ENCODE peak calls at places on chromosomes 12 and 14, in five cellular contexts. G is upper lobe of right lung, B is prostate gland, K is suprapubic skin, O is adrenal gland. U is an unnamed sample. For H3K36me3, the result is how much of the 10 kb centered on the place peaks cover.

GRCh38 chr12:54988402-54989054 is 4.0 kb upstream of the TESPA1 start:
- DNase-seq in G (peak), B (peak), K (no peak), O (peak), U (peak)

GRCh38 chr14:104979758-104980591 is 1.8 kb upstream of the AHNAK2 start:
- DNase-seq in G (peak), B (peak), K (peak), O (peak), U (no peak)

GRCh38 chr14:100215330-100215885 is 23.5 kb upstream of the YY1 start:
- DNase-seq in G (no peak), B (no peak), K (no peak), O (no peak), U (no peak)

GRCh38 chr12:56995201-56995929 is 11.0 kb downstream of the ZBTB39 start:
- DNase-seq in G (no peak), B (no peak), K (no peak), O (no peak), U (no peak)

GRCh38 chr12:121490401-121491257 is 90.2 kb downstream of the KDM2B start:
- DNase-seq in G (no peak), B (no peak), K (no peak), O (no peak), U (no peak)

GRCh38 chr12:79151956-79152355 is 287.4 kb downstream of the SYT1 start:
- DNase-seq in G (no peak), B (no peak), K (no peak), O (no peak), U (no peak)

GRCh38 chr14:98177551-98177950 is 1094.4 kb downstream of the BCL11B start:
- DNase-seq in G (no peak), B (no peak), K (no peak), O (no peak), U (no peak)

GRCh38 chr12:124867389-124867930 is 3.8 kb upstream of the SCARB1 start:
- DNase-seq in G (no peak), B (no peak), K (no peak), O (peak), U (no peak)

GRCh38 chr12:113486722-113487121 is 15.1 kb upstream of the LHX5 start:
- DNase-seq in G (no peak), B (no peak), K (no peak), O (no peak), U (no peak)

GRCh38 chr14:77707355-77707723 is 484 bp downstream of the ALKBH1 start:
- DNase-seq in G (no peak), B (peak), K (no peak), O (peak), U (no peak)

GRCh38 chr14:68608235-68608962 is 184.5 kb downstream of the ZFP36L1 start:
- DNase-seq in G (peak), B (no peak), K (no peak), O (peak), U (peak)

GRCh38 chr12:46218509-46219095 is 50.2 kb downstream of the SLC38A1 start:
- DNase-seq in G (no peak), B (no peak), K (no peak), O (no peak), U (no peak)

GRCh38 chr12:52649066-52649465 is 2.9 kb downstream of the KRT2 start:
- DNase-seq in G (no peak), B (no peak), K (no peak), O (no peak), U (no peak)

GRCh38 chr12:94429633-94430032 is 30.0 kb downstream of the CEP83 start:
- DNase-seq in G (no peak), B (no peak), K (no peak), O (no peak), U (no peak)

GRCh38 chr12:25384038-25384953 is 133.6 kb upstream of the KRAS start:
- DNase-seq in G (no peak), B (no peak), K (no peak), O (peak), U (no peak)

GRCh38 chr14:104928391-104929133 is 3.9 kb downstream of the PLD4 start:
- DNase-seq in G (no peak), B (no peak), K (no peak), O (no peak), U (peak)

GRCh38 chr12:132620893-132621656 is 2.5 kb downstream of the P2RX2 start:
- DNase-seq in G (no peak), B (no peak), K (no peak), O (no peak), U (no peak)

GRCh38 chr14:74941676-74942097 is 13.7 kb downstream of the PGF start:
- DNase-seq in G (peak), B (no peak), K (no peak), O (peak), U (peak)

GRCh38 chr12:129337413-129337812 is 484.1 kb downstream of the GLT1D1 start:
- DNase-seq in G (no peak), B (no peak), K (no peak), O (no peak), U (no peak)

GRCh38 chr12:56338643-56339422 is at the start of gene IL23A:
- DNase-seq in G (no peak), B (no peak), K (no peak), O (no peak), U (no peak)

GRCh38 chr12:117012189-117012805 is 86.9 kb downstream of the TESC start:
- DNase-seq in G (no peak), B (no peak), K (no peak), O (no peak), U (no peak)

GRCh38 chr14:42429401-42429800 is 822.7 kb downstream of the LRFN5 start:
- DNase-seq in G (no peak), B (no peak), K (no peak), O (no peak), U (no peak)

GRCh38 chr12:89203144-89203543 is 149.2 kb downstream of the DUSP6 start:
- DNase-seq in G (no peak), B (no peak), K (no peak), O (no peak), U (no peak)

GRCh38 chr14:21902561-21903199 is 229.1 kb upstream of the OR4E1 start:
- DNase-seq in G (no peak), B (no peak), K (no peak), O (no peak), U (no peak)

GRCh38 chr12:46389130-46389616 is 16.6 kb upstream of the SLC38A2 start:
- DNase-seq in G (no peak), B (no peak), K (no peak), O (no peak), U (no peak)

GRCh38 chr12:43789941-43790340 is 16.2 kb downstream of the TWF1 start:
- DNase-seq in G (no peak), B (no peak), K (no peak), O (no peak), U (no peak)

GRCh38 chr12:132239796-132240668 is 89.4 kb downstream of the GALNT9 start:
- DNase-seq in G (no peak), B (no peak), K (no peak), O (no peak), U (peak)

GRCh38 chr14:22291406-22291805 is 297.6 kb downstream of the DAD1 start:
- DNase-seq in G (no peak), B (no peak), K (no peak), O (no peak), U (no peak)

GRCh38 chr14:59331217-59331616 is 134.0 kb downstream of the GPR135 start:
- DNase-seq in G (no peak), B (no peak), K (no peak), O (no peak), U (no peak)

GRCh38 chr12:91478500-91478899 is 295.9 kb upstream of the DCN start:
- DNase-seq in G (no peak), B (no peak), K (no peak), O (no peak), U (no peak)

GRCh38 chr12:91637789-91638624 is 455.4 kb upstream of the DCN start:
- DNase-seq in G (no peak), B (no peak), K (no peak), O (no peak), U (no peak)

GRCh38 chr12:54749191-54749818 is 101.1 kb upstream of the DCD start:
- DNase-seq in G (no peak), B (peak), K (no peak), O (peak), U (no peak)

GRCh38 chr14:21299562-21300130 is 19.8 kb downstream of the RPGRIP1 start:
- DNase-seq in G (no peak), B (no peak), K (no peak), O (no peak), U (no peak)

GRCh38 chr12:77796775-77797174 is 33.9 kb upstream of the NAV3 start:
- DNase-seq in G (no peak), B (no peak), K (no peak), O (no peak), U (no peak)

GRCh38 chr12:21526053-21526452 is at the start of gene SPX:
- DNase-seq in G (no peak), B (no peak), K (no peak), O (no peak), U (no peak)

GRCh38 chr12:120688527-120689071 is 1.6 kb downstream of the MLEC start:
- DNase-seq in G (no peak), B (no peak), K (no peak), O (no peak), U (no peak)

GRCh38 chr14:34906287-34906686 is 31.1 kb upstream of the BAZ1A start:
- DNase-seq in G (no peak), B (peak), K (no peak), O (no peak), U (no peak)

GRCh38 chr14:54577494-54577893 is 10.6 kb downstream of the SAMD4A start:
- DNase-seq in G (no peak), B (no peak), K (no peak), O (no peak), U (no peak)
- H3K36me3 ChIP-seq in G (under half), B (under half), K (under half), O (under half), U (under half)

DNA sequence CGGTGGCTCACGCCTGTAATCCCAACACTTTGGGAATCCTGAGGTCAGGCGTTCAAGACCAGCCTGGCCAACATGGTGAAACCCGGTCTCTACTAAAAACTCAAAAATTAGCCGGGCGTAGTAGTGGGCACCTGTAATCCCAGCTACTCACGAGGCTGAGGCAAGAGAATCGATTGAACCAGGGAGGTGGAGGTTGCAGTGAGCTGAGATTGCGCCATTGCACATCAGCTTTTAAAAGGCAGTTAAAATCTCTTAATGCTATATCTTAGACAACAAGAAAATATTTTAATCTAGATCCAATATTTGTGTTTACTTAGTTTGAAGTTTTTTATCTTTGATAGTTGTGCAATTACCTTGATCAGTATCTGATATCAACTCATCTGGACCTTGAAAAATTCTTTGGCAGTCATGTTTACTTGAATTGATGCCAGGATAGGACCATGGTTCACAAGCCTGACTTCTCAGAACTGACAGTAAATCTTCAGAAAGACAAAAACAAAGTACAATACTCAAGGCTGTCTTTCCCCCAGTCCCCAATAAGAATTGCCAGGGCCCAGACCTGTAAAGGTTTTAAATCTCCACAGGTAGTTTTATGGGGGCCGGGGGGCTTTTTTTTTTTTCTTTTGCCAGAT is 135.0 kb upstream of the AEBP2 start:
- DNase-seq in G (no peak), B (no peak), K (no peak), O (no peak), U (no peak)
- TF ChIP-seq CTCF in G (no peak), B (no peak), K (no peak), O (no peak), U (no peak)

DNA sequence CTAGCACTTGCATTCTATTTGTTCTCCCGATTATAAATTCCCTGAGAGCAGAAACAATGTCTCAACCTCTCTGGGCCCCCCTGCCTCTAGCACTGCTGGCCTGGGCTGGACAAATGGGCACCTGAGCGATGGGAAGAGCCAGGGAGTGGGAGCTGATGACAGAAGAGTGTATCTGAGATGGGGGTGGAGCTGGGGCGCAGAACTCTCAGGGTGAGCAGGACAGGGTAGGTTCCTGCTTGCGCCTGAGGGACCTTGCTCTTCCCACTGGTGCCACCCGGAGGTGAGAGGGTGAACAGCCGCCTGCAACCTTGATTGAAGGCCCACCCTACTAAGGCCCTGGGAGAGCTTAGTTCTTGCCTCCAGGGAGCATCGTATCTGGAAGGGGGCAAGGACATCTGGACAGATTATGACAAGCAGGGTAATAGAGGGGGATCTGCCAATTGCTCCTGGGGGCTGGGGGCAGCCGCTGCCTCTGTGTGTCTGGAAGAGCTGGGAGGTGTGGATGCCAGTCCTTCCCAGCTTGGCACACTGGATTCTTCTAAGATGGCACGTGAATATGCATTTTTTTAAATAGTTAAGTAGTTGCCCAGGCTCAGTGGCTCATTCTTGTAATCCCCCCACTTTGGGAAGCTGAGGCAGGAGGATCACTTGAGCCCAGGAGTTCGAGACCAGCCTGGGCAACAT is 43.0 kb upstream of the TSPAN9 start:
- DNase-seq in G (peak), B (no peak), K (no peak), O (peak), U (peak)
- H3K36me3 ChIP-seq in G (under half), B (under half), K (under half), O (under half), U (under half)

DNA sequence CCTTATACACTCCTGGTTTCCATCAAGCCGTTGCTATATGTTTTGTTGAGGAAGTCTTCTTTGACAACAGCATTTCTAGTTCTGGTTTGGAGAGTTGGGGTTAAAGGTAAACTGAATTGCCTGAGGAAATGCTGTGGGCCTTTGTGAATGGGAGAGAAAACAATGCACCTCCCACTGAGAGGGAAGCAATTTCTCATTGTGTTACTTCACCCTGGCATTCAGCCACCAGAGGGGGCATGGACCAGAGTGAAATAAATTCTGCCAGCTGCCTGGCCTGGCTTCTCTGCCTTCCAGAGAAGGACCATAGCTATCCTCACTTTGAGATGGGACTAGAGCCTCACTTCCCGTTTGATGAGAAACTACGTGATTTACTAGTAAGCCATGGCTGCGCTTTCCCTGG is 475.3 kb downstream of the EGLN3 start:
- DNase-seq in G (no peak), B (no peak), K (no peak), O (peak), U (no peak)
- TF ChIP-seq CTCF in G (peak), B (no peak), K (no peak), O (peak), U (no peak)

GRCh38 chr12:119674560-119674959 is 6.6 kb downstream of the PRKAB1 start:
- DNase-seq in G (no peak), B (no peak), K (no peak), O (no peak), U (no peak)
- H3K36me3 ChIP-seq in G (half or more), B (under half), K (half or more), O (under half), U (half or more)

U was measured in heart left ventricle.